ENCODE peak calls at places on chromosomes 2 and 18, in five cellular contexts. One of them, this sample, is unnamed.

GRCh38 chr2:102418421-102418961 is 4.5 kb upstream of the IL18RAP start:
- DNase-seq in hepatocyte: no peak
- DNase-seq in tibial nerve: no peak
- DNase-seq in sigmoid colon: no peak
- DNase-seq in ovary: no peak
- DNase-seq in this sample: no peak

GRCh38 chr2:6081542-6081872 is 389.3 kb downstream of the SOX11 start:
- DNase-seq in hepatocyte: no peak
- DNase-seq in tibial nerve: no peak
- DNase-seq in sigmoid colon: no peak
- DNase-seq in ovary: no peak
- DNase-seq in this sample: no peak

GRCh38 chr2:119659601-119660342 is 19.2 kb upstream of the TMEM177 start:
- DNase-seq in hepatocyte: peak; percentile 63
- DNase-seq in tibial nerve: peak; percentile 26
- DNase-seq in sigmoid colon: no peak
- DNase-seq in ovary: peak; percentile 26
- DNase-seq in this sample: peak; percentile 53

GRCh38 chr18:11937874-11938478 is 29.9 kb upstream of the MPPE1 start:
- DNase-seq in hepatocyte: peak; percentile 85
- DNase-seq in tibial nerve: peak; percentile 96
- DNase-seq in sigmoid colon: peak; percentile 84
- DNase-seq in ovary: peak; percentile 79
- DNase-seq in this sample: peak; percentile 89

GRCh38 chr2:85554980-85555612 is 6.2 kb downstream of the GGCX start:
- DNase-seq in hepatocyte: no peak
- DNase-seq in tibial nerve: no peak
- DNase-seq in sigmoid colon: no peak
- DNase-seq in ovary: no peak
- DNase-seq in this sample: no peak

GRCh38 chr2:111924617-111925107 is 26.3 kb downstream of the MERTK start:
- DNase-seq in hepatocyte: no peak
- DNase-seq in tibial nerve: no peak
- DNase-seq in sigmoid colon: no peak
- DNase-seq in ovary: no peak
- DNase-seq in this sample: no peak

GRCh38 chr2:7930800-7931635 is 750.8 kb upstream of the ID2 start:
- DNase-seq in hepatocyte: peak; percentile 13
- DNase-seq in tibial nerve: no peak
- DNase-seq in sigmoid colon: peak; percentile 81
- DNase-seq in ovary: peak; percentile 76
- DNase-seq in this sample: no peak

GRCh38 chr2:189037518-189037917 is 63.3 kb downstream of the COL3A1 start:
- DNase-seq in hepatocyte: no peak
- DNase-seq in tibial nerve: no peak
- DNase-seq in sigmoid colon: no peak
- DNase-seq in ovary: no peak
- DNase-seq in this sample: no peak

GRCh38 chr2:234335676-234336228 is 161.1 kb downstream of the ARL4C start:
- DNase-seq in hepatocyte: peak; percentile 78
- DNase-seq in tibial nerve: peak; percentile 91
- DNase-seq in sigmoid colon: peak; percentile 95
- DNase-seq in ovary: no peak
- DNase-seq in this sample: no peak

GRCh38 chr2:226701052-226701451 is 98.6 kb downstream of the IRS1 start:
- DNase-seq in hepatocyte: peak; percentile 27
- DNase-seq in tibial nerve: no peak
- DNase-seq in sigmoid colon: no peak
- DNase-seq in ovary: no peak
- DNase-seq in this sample: no peak

GRCh38 chr2:95382686-95383634 is 19.5 kb upstream of the FAHD2A start:
- DNase-seq in hepatocyte: no peak
- DNase-seq in tibial nerve: no peak
- DNase-seq in sigmoid colon: peak; percentile 52
- DNase-seq in ovary: no peak
- DNase-seq in this sample: no peak

GRCh38 chr2:54667726-54668650 is 55.5 kb upstream of the EML6 start:
- DNase-seq in hepatocyte: no peak
- DNase-seq in tibial nerve: no peak
- DNase-seq in sigmoid colon: no peak
- DNase-seq in ovary: no peak
- DNase-seq in this sample: no peak

GRCh38 chr2:54668711-54669110 is 54.8 kb upstream of the EML6 start:
- DNase-seq in hepatocyte: no peak
- DNase-seq in tibial nerve: no peak
- DNase-seq in sigmoid colon: no peak
- DNase-seq in ovary: no peak
- DNase-seq in this sample: no peak

GRCh38 chr2:54665436-54665856 is 58.0 kb upstream of the EML6 start:
- DNase-seq in hepatocyte: peak; percentile 86
- DNase-seq in tibial nerve: peak; percentile 53
- DNase-seq in sigmoid colon: no peak
- DNase-seq in ovary: no peak
- DNase-seq in this sample: no peak

GRCh38 chr2:54666131-54666637 is 57.3 kb upstream of the EML6 start:
- DNase-seq in hepatocyte: peak; percentile 52
- DNase-seq in tibial nerve: peak; percentile 52
- DNase-seq in sigmoid colon: peak; percentile 89
- DNase-seq in ovary: no peak
- DNase-seq in this sample: no peak

GRCh38 chr2:54666741-54667639 is 56.5 kb upstream of the EML6 start:
- DNase-seq in hepatocyte: peak; percentile 63
- DNase-seq in tibial nerve: no peak
- DNase-seq in sigmoid colon: peak; percentile 87
- DNase-seq in ovary: peak; percentile 78
- DNase-seq in this sample: no peak
- H3K27ac ChIP-seq in hepatocyte: peak overlapping the region; percentile 75
- H3K27ac ChIP-seq in tibial nerve: peak overlapping the region; percentile 66
- H3K27ac ChIP-seq in sigmoid colon: peak overlapping the region; percentile 89
- H3K27ac ChIP-seq in ovary: peak overlapping the region; percentile 77
- H3K27ac ChIP-seq in this sample: peak overlapping the region; percentile 52

GRCh38 chr2:25293958-25294513 is 47.7 kb downstream of the DNMT3A start:
- DNase-seq in hepatocyte: no peak
- DNase-seq in tibial nerve: no peak
- DNase-seq in sigmoid colon: no peak
- DNase-seq in ovary: no peak
- DNase-seq in this sample: no peak
- H3K4me3 ChIP-seq in hepatocyte: no peak overlapping the region
- H3K4me3 ChIP-seq in tibial nerve: no peak overlapping the region
- H3K4me3 ChIP-seq in sigmoid colon: no peak overlapping the region
- H3K4me3 ChIP-seq in ovary: no peak overlapping the region
- H3K4me3 ChIP-seq in this sample: no peak overlapping the region

DNA sequence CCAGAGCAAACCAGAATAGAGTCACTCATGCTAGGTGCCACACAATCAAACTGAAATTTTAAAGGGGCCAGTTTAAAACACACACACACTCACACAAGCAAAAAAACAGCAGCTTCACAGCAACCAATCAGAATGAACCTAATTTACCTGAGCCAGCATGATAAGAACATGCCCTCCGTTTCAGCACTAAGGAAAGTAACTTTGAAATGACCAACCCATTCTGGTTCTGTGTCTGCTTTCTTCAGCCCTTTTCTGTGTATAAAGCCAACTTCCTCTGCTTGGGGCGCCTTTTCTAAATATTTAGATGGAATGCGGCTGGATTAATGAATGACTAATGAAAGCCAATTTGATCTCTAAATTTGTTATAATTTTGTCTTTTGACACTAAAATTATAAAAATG is 629.1 kb downstream of the ZEB2 start:
- DNase-seq in hepatocyte: no peak
- DNase-seq in tibial nerve: no peak
- DNase-seq in sigmoid colon: no peak
- DNase-seq in ovary: no peak
- DNase-seq in this sample: no peak
- H3K4me1 ChIP-seq in hepatocyte: no peaks in the 10 kb centered on the region
- H3K4me1 ChIP-seq in tibial nerve: no peaks in the 10 kb centered on the region
- H3K4me1 ChIP-seq in sigmoid colon: no peaks in the 10 kb centered on the region
- H3K4me1 ChIP-seq in ovary: no peaks in the 10 kb centered on the region
- H3K4me1 ChIP-seq in this sample: no peaks in the 10 kb centered on the region

DNA sequence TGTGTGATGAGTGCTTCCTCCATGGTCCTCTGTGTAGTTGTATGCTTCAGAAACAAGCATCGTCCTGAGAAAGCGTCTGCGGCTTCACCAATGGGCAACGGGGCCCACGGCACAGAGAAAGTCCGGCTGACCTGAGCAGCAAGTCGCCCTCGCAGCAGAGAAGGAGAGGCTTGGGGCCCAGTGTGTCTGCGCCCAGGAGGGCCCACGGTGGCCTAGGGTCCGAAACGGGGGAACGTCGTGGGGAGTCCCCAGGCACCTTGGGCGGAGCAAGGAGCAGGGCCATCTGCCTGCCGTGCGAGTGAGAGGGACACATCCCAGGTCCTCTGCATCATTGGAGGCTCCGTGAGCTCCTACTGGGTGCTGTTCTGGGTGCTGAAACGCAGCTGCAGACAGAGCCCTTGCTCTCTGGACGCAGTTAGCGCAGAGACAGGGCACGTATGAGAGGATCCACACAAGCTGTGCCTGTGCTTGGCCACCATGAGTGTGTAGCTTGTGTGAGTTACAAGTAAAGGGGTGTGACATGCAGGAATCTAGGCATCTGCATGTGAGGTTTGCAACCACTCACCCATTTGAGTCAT is 10.6 kb downstream of the GPC1 start:
- DNase-seq in hepatocyte: no peak
- DNase-seq in tibial nerve: no peak
- DNase-seq in sigmoid colon: no peak
- DNase-seq in ovary: no peak
- DNase-seq in this sample: no peak
- H3K27ac ChIP-seq in hepatocyte: no peak overlapping the region
- H3K27ac ChIP-seq in tibial nerve: no peak overlapping the region
- H3K27ac ChIP-seq in sigmoid colon: no peak overlapping the region
- H3K27ac ChIP-seq in ovary: no peak overlapping the region
- H3K27ac ChIP-seq in this sample: no peak overlapping the region

GRCh38 chr18:10453885-10454772 is at the start of gene APCDD1:
- DNase-seq in hepatocyte: peak; percentile 90
- DNase-seq in tibial nerve: peak; percentile 52
- DNase-seq in sigmoid colon: peak; percentile 86
- DNase-seq in ovary: peak; percentile 92
- DNase-seq in this sample: peak; percentile 76
- H3K4me3 ChIP-seq in hepatocyte: peak within 1 kb of the TSS; percentile 92
- H3K4me3 ChIP-seq in tibial nerve: peak within 1 kb of the TSS; percentile 79
- H3K4me3 ChIP-seq in sigmoid colon: peak within 1 kb of the TSS; percentile 53
- H3K4me3 ChIP-seq in ovary: peak within 1 kb of the TSS; percentile 71
- H3K4me3 ChIP-seq in this sample: peak within 1 kb of the TSS; percentile 70

GRCh38 chr2:207467716-207468347 is 61.9 kb upstream of the CREB1 start:
- DNase-seq in hepatocyte: no peak
- DNase-seq in tibial nerve: no peak
- DNase-seq in sigmoid colon: no peak
- DNase-seq in ovary: no peak
- DNase-seq in this sample: no peak
- H3K4me1 ChIP-seq in hepatocyte: peaks cover 6% of the 10 kb centered on the region
- H3K4me1 ChIP-seq in tibial nerve: peaks cover 6% of the 10 kb centered on the region
- H3K4me1 ChIP-seq in sigmoid colon: peaks cover 3% of the 10 kb centered on the region
- H3K4me1 ChIP-seq in ovary: no peaks in the 10 kb centered on the region
- H3K4me1 ChIP-seq in this sample: no peaks in the 10 kb centered on the region

GRCh38 chr18:22172594-22173049 is 3.2 kb downstream of the GATA6 start:
- DNase-seq in hepatocyte: no peak
- DNase-seq in tibial nerve: no peak
- DNase-seq in sigmoid colon: no peak
- DNase-seq in ovary: peak; percentile 43
- DNase-seq in this sample: no peak
- H3K27ac ChIP-seq in hepatocyte: peak overlapping the region; percentile 100
- H3K27ac ChIP-seq in tibial nerve: no peak overlapping the region
- H3K27ac ChIP-seq in sigmoid colon: no peak overlapping the region
- H3K27ac ChIP-seq in ovary: peak overlapping the region; percentile 96
- H3K27ac ChIP-seq in this sample: peak overlapping the region; percentile 64

DNA sequence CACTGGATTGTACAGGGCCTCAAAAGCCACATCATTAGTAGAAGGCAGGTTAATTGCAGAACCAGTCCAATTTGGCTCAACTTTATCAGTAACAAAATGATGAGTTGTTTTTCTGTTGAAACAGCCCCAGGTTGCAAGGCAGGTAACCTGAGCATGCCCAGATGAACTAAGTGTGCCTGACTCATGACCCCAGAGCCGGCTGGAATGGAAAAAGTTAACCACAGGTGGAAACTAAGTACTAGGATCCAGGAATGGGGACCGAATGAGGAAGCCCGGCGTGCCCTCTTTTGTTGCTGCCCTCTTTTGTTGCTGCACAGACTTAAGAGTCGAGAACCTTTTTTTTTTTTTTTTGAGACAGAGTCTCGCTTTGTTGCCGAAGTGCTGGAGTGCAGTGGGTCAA is 79.5 kb upstream of the YWHAQ start:
- DNase-seq in hepatocyte: no peak
- DNase-seq in tibial nerve: no peak
- DNase-seq in sigmoid colon: no peak
- DNase-seq in ovary: no peak
- DNase-seq in this sample: no peak
- H3K4me3 ChIP-seq in hepatocyte: no peak overlapping the region
- H3K4me3 ChIP-seq in tibial nerve: no peak overlapping the region
- H3K4me3 ChIP-seq in sigmoid colon: no peak overlapping the region
- H3K4me3 ChIP-seq in ovary: no peak overlapping the region
- H3K4me3 ChIP-seq in this sample: no peak overlapping the region

GRCh38 chr2:69138793-69139510 is 126.0 kb downstream of the ANTXR1 start:
- DNase-seq in hepatocyte: peak; percentile 27
- DNase-seq in tibial nerve: no peak
- DNase-seq in sigmoid colon: peak; percentile 77
- DNase-seq in ovary: no peak
- DNase-seq in this sample: peak; percentile 90
- H3K4me1 ChIP-seq in hepatocyte: peaks cover 7% of the 10 kb centered on the region
- H3K4me1 ChIP-seq in tibial nerve: peaks cover 23% of the 10 kb centered on the region
- H3K4me1 ChIP-seq in sigmoid colon: peaks cover 17% of the 10 kb centered on the region
- H3K4me1 ChIP-seq in ovary: no peaks in the 10 kb centered on the region
- H3K4me1 ChIP-seq in this sample: peaks cover 7% of the 10 kb centered on the region

GRCh38 chr2:158717366-158718195 is 77.5 kb upstream of the DAPL1 start:
- DNase-seq in hepatocyte: no peak
- DNase-seq in tibial nerve: no peak
- DNase-seq in sigmoid colon: no peak
- DNase-seq in ovary: no peak
- DNase-seq in this sample: no peak

GRCh38 chr2:158718851-158719250 is 76.3 kb upstream of the DAPL1 start:
- DNase-seq in hepatocyte: no peak
- DNase-seq in tibial nerve: no peak
- DNase-seq in sigmoid colon: no peak
- DNase-seq in ovary: no peak
- DNase-seq in this sample: no peak

GRCh38 chr2:158716921-158717320 is 78.2 kb upstream of the DAPL1 start:
- DNase-seq in hepatocyte: no peak
- DNase-seq in tibial nerve: no peak
- DNase-seq in sigmoid colon: no peak
- DNase-seq in ovary: no peak
- DNase-seq in this sample: no peak

GRCh38 chr2:158719411-158719810 is 75.7 kb upstream of the DAPL1 start:
- DNase-seq in hepatocyte: no peak
- DNase-seq in tibial nerve: no peak
- DNase-seq in sigmoid colon: no peak
- DNase-seq in ovary: no peak
- DNase-seq in this sample: no peak

DNA sequence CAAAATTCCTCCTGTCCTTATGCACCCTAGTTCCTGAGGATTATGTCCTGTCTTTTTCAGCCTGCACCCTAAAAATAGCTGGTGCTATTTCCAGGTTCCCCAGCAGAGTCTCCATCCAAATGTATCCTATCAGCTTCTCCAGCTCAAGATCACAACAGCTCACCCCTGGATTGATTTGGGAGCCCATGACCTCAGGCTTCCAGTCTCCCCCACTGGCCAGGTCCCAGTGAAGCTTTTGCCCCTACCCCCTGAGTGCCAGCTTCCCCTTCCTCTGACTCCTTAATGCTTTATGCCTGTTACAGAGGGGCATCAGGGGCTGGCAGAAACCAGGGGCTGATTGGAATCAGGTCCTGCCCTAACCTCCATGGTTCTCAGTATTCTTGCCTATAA is 76.9 kb upstream of the DAPL1 start:
- DNase-seq in hepatocyte: no peak
- DNase-seq in tibial nerve: no peak
- DNase-seq in sigmoid colon: no peak
- DNase-seq in ovary: no peak
- DNase-seq in this sample: no peak
- H3K27ac ChIP-seq in hepatocyte: no peak overlapping the region
- H3K27ac ChIP-seq in tibial nerve: no peak overlapping the region
- H3K27ac ChIP-seq in sigmoid colon: peak overlapping the region; percentile 54
- H3K27ac ChIP-seq in ovary: no peak overlapping the region
- H3K27ac ChIP-seq in this sample: no peak overlapping the region

This sample was measured in aorta.